ENCODE peak calls at places on chromosomes 2 and 18, in five cellular contexts. N is aorta, S is neuronal stem cell, C is transverse colon, T is dorsolateral prefrontal cortex. Q is an unnamed sample.

GRCh38 chr2:176079851-176080539 is 3.8 kb downstream of the EVX2 start:
- DNase-seq in S (no peak), N (no peak), C (no peak), T (no peak), Q (no peak)

GRCh38 chr18:5175378-5175777 is 21.7 kb downstream of the AKAIN1 start:
- DNase-seq in T (no peak), N (no peak), S (no peak), C (no peak), Q (no peak)

GRCh38 chr2:75540994-75541393 is 19.7 kb downstream of the EVA1A start:
- DNase-seq in C (no peak), N (no peak), T (no peak), S (no peak), Q (no peak)

GRCh38 chr2:38095996-38096861 is 20.3 kb upstream of the CYP1B1 start:
- DNase-seq in C (no peak), T (no peak), S (no peak), N (no peak), Q (no peak)

GRCh38 chr18:36089001-36089400 is 21.6 kb upstream of the RPRD1A start:
- DNase-seq in T (no peak), N (no peak), C (no peak), S (no peak), Q (no peak)

GRCh38 chr2:213001285-213001910 is 150.0 kb downstream of the IKZF2 start:
- DNase-seq in S (no peak), T (no peak), N (no peak), C (no peak), Q (no peak)

GRCh38 chr2:46232860-46233259 is 64.3 kb upstream of the EPAS1 start:
- DNase-seq in S (no peak), T (no peak), N (no peak), C (no peak), Q (no peak)

GRCh38 chr2:61125123-61125710 is 36.8 kb upstream of the C2orf74 start:
- DNase-seq in C (no peak), T (no peak), S (no peak), N (no peak), Q (no peak)

GRCh38 chr2:239181601-239182471 is 219.0 kb downstream of the HDAC4 start:
- DNase-seq in N (peak), T (no peak), S (no peak), C (no peak), Q (no peak)

GRCh38 chr18:13377496-13377895 is 158.9 kb downstream of the LDLRAD4 start:
- DNase-seq in S (no peak), C (no peak), T (no peak), N (no peak), Q (no peak)

GRCh38 chr2:38602732-38603401 is at the start of gene HNRNPLL:
- DNase-seq in C (peak), S (peak), N (peak), T (peak), Q (peak)

GRCh38 chr2:134718095-134718955 is 475 bp downstream of the TMEM163 start:
- DNase-seq in C (peak), T (no peak), S (peak), N (peak), Q (no peak)

GRCh38 chr2:86430368-86430767 is 10.8 kb upstream of the KDM3A start:
- DNase-seq in S (no peak), C (no peak), T (no peak), N (no peak), Q (no peak)

GRCh38 chr2:224104668-224105386 is 65.7 kb upstream of the SERPINE2 start:
- DNase-seq in T (no peak), S (no peak), C (no peak), N (no peak), Q (no peak)

GRCh38 chr2:238380785-238381184 is 45.9 kb upstream of the ASB1 start:
- DNase-seq in C (no peak), S (no peak), N (no peak), T (no peak), Q (no peak)

GRCh38 chr2:27379840-27380625 is 501 bp downstream of the ZNF513 start:
- DNase-seq in S (peak), T (no peak), N (peak), C (peak), Q (no peak)

GRCh38 chr2:126698376-126698775 is 42.4 kb downstream of the GYPC start:
- DNase-seq in T (no peak), S (no peak), N (no peak), C (no peak), Q (no peak)

GRCh38 chr2:54457326-54458023 is 1.3 kb downstream of the SPTBN1 start:
- DNase-seq in S (peak), C (no peak), N (peak), T (peak), Q (peak)

GRCh38 chr2:105142239-105142638 is 99.3 kb upstream of the GPR45 start:
- DNase-seq in S (no peak), C (no peak), N (no peak), T (no peak), Q (no peak)

GRCh38 chr2:25521665-25522387 is 151.6 kb downstream of the DTNB start:
- DNase-seq in N (no peak), S (peak), T (no peak), C (no peak), Q (no peak)

GRCh38 chr2:73283545-73284295 is 558 bp downstream of the FBXO41 start:
- DNase-seq in N (no peak), C (no peak), T (no peak), S (no peak), Q (no peak)
- H3K27ac ChIP-seq in N (no peak), C (peak), T (peak), S (no peak), Q (no peak)

DNA sequence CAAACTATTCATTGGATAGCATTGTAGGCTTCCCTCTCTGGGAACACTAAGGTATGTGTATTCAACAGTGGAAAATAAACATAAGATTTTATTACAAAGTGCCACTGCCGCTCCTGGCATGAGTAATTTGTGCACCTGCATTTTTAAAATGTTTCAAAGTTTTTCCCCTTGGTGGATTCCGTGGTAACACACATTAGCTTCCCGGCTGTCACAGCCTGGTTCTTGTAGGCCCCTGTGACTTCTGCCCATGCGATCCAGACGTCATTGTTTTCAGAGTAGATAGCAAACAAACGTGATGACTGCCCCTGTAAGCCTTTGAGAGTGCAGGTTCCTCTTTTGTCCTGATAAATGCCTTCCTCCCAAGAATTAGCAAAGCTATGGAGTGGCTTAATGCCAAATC is 421.0 kb downstream of the ZNF521 start:
- DNase-seq in S (no peak), C (no peak), N (no peak), T (no peak), Q (no peak)
- H3K27ac ChIP-seq in S (no peak), C (no peak), N (no peak), T (no peak), Q (no peak)

GRCh38 chr2:178734518-178734917 is 72.7 kb downstream of the TTN start:
- DNase-seq in T (no peak), N (no peak), S (no peak), C (no peak), Q (no peak)
- H3K27ac ChIP-seq in T (no peak), N (no peak), S (no peak), C (no peak), Q (no peak)

DNA sequence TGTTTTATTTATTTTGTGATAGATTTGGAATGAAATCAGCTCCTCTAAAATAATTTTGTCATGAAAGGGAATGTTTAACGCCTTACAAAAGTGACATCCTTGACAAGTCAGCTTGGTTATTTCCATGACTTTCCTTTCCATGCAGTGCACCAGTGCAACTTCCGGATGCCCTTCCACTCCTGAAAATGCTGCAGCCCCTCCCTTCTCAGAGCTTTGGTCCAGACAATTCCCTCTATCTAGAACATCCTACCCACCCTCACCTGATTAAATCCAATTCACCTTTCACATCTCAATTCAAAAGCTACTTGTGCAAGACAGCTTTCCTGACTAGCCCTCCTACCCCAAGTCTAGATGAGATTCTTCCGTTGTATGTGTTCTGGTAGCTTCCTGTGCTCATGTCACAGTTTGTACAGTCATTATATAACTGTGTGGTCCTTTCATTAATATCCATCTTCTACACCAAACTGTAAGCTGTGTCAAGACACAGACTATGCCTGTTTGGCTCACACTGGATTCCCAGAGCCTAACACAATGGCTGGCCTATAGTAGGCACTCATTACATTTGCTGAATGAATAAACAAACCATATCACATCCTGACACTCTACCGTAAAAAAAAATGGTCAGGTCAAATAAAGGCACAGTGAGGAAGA is 72.7 kb downstream of the ANKRD44 start:
- DNase-seq in S (no peak), N (no peak), C (no peak), T (no peak), Q (no peak)
- H3K27ac ChIP-seq in S (no peak), N (no peak), C (no peak), T (peak), Q (peak)

GRCh38 chr2:30239308-30240161 is 8.2 kb downstream of the LBH start:
- DNase-seq in N (peak), C (peak), T (no peak), S (peak), Q (no peak)

GRCh38 chr2:30238143-30238800 is 6.9 kb downstream of the LBH start:
- DNase-seq in C (no peak), S (no peak), N (no peak), T (no peak), Q (no peak)

GRCh38 chr2:30235859-30236535 is 4.7 kb downstream of the LBH start:
- DNase-seq in T (no peak), C (no peak), S (no peak), N (no peak), Q (no peak)

GRCh38 chr2:30236591-30237245 is 5.4 kb downstream of the LBH start:
- DNase-seq in N (peak), C (no peak), T (no peak), S (no peak), Q (no peak)

GRCh38 chr2:30237346-30238142 is 6.2 kb downstream of the LBH start:
- DNase-seq in N (no peak), T (no peak), S (no peak), C (no peak), Q (no peak)
- H3K27ac ChIP-seq in N (peak), T (no peak), S (no peak), C (peak), Q (no peak)

DNA sequence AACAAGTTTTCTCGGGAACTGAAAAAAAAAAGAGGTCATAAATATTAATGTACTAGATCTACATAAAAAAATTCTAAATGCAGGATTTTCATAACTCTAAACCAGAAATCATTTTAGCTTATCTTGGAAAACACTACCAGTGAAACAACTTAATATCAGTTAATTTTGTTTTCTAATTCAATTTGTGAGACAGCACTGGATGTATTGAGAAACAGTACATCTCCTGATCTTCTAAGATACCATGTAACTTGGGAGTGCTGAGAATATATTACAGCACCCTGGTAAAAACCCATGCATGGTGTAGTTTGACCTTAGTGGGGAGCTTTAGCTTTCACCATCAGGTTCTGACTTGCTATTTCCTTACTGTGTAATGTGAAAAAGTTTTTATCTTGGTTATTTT is 129.6 kb downstream of the NRXN1 start:
- DNase-seq in S (no peak), N (no peak), T (no peak), C (no peak), Q (no peak)
- H3K27ac ChIP-seq in S (no peak), N (no peak), T (no peak), C (no peak), Q (no peak)

DNA sequence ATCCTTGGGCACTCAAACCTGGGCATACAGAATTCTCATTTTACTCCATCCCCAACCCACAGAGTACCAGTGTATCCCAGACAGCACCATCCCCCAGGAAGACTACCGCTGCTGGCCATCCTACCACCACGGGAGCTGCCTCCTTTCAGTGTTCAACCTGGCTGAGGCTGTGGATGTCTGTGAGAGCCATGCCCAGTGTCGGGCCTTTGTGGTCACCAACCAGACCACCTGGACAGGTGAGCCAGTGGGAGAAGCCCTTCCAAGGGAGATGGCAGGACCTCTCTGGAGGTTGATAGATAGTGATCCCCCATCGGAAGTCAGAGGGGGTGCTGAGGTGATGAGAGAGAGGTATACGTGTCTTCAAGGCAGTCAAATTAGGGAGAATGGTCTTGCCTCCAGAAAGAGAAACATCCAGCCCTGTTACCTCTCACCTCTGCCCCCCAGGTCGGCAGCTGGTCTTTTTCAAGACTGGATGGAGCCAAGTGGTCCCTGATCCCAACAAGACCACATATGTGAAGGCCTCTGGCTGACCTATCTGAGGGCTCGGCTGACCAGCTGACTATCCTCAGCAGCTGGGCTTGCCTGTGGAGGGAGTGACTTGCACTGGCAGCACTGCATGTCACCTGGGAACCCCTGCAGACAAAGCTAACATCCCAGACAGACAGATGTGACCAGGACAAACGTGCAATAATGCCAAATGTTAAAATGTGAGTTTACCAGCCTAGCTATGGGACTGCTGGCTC is 9.5 kb downstream of the PKDCC start:
- DNase-seq in N (no peak), S (no peak), C (no peak), T (no peak), Q (no peak)
- H3K27ac ChIP-seq in N (peak), S (no peak), C (peak), T (no peak), Q (no peak)

DNA sequence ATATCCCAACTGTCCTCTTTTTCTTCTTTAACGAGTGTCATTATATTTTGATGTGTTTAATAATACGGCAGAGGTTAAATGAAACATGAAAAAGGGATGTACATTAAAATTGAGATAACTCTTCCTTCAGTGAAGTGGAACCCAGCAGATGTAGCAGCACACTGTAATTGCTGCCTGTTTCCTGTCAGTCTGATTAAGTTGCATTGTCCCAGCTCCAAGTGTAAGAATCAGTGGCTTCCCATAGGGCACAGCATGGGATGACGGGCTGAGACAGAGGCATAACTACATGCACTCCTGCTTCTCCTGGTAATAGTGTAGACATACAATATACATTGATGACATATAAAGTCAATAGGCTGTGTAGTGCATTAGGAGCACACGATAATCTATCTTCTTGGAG is 175.8 kb upstream of the TCF4 start:
- DNase-seq in T (no peak), S (no peak), N (no peak), C (no peak), Q (no peak)
- H3K27ac ChIP-seq in T (no peak), S (no peak), N (no peak), C (no peak), Q (no peak)

DNA sequence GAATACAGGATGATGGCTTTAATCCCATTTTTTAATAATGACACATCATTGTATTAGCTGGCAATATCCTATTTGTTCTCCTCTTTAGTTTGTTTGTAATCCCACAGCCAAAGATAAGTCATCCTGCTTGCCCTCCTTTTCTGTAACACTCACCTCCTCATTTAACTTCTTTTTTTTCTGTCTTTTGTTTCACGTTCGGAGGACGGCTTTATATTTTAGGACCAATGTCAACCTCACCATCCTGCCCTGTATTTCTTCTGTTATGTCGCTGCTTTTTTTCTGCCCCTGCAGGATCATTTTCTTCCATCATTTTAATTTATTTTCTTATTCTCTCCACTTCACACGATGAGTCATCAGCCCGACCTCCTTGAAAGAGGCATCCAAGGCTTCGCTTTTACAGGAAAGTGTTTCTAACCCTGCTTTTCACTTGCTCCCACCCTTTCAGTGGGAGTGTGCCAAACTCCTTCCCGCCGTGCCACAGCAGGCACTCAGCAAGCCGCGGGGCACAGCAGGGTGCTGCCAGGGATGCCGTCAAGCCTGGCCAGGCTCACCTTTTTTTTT is 11.4 kb downstream of the RAB31 start:
- DNase-seq in C (no peak), S (no peak), T (no peak), N (peak), Q (no peak)
- H3K27ac ChIP-seq in C (peak), S (no peak), T (no peak), N (peak), Q (no peak)

Q was measured in substantia nigra.